ENCODE peak calls at places on chromosomes 6 and 20, in seven cellular contexts. E is neural progenitor cell, S is psoas muscle, A is kidney, Q is BE2C, L is breast epithelium, O is sigmoid colon. D is an unnamed sample. For H3K4me1, the result is how much of the 10 kb centered on the place peaks cover.

GRCh38 chr6:117018771-117019170 is 141.7 kb downstream of the RFX6 start:
- DNase-seq in A (no peak), S (no peak), L (no peak), O (no peak), Q (no peak), E (no peak), D (no peak)

GRCh38 chr6:86723729-86724128 is 213.6 kb upstream of the HTR1E start:
- DNase-seq in Q (no peak), L (no peak), O (no peak), S (no peak), E (no peak), A (no peak), D (no peak)

GRCh38 chr20:62707981-62708521 is 585 bp upstream of the NTSR1 start:
- DNase-seq in A (no peak), O (no peak), L (no peak), Q (peak), S (no peak), E (peak), D (no peak)

GRCh38 chr20:49747707-49748524 is 34.2 kb upstream of the B4GALT5 start:
- DNase-seq in O (peak), Q (peak), E (no peak), L (peak), S (peak), A (peak), D (peak)

GRCh38 chr6:28563420-28564095 is 37.9 kb downstream of the GPX5 start:
- DNase-seq in Q (no peak), L (no peak), A (no peak), E (peak), S (no peak), O (no peak), D (no peak)

GRCh38 chr6:106685833-106686232 is 56.5 kb downstream of the QRSL1 start:
- DNase-seq in A (no peak), E (no peak), L (no peak), S (no peak), Q (no peak), O (no peak), D (no peak)

GRCh38 chr6:22350109-22350508 is 53.3 kb upstream of the PRL start:
- DNase-seq in E (no peak), Q (no peak), S (no peak), A (no peak), L (no peak), O (no peak), D (no peak)

GRCh38 chr6:113065606-113066005 is 718.5 kb downstream of the RFPL4B start:
- DNase-seq in A (no peak), S (no peak), E (peak), Q (no peak), O (no peak), L (no peak), D (peak)

GRCh38 chr20:37804584-37805566 is 98.1 kb upstream of the VSTM2L start:
- DNase-seq in Q (no peak), O (no peak), E (no peak), S (no peak), A (no peak), L (no peak), D (no peak)

GRCh38 chr6:35406666-35407065 is 45.5 kb upstream of the FANCE start:
- DNase-seq in O (no peak), A (no peak), L (no peak), E (no peak), Q (no peak), S (no peak), D (no peak)

GRCh38 chr6:80338201-80338836 is 231.8 kb downstream of the BCKDHB start:
- DNase-seq in O (peak), E (peak), Q (peak), L (no peak), A (no peak), S (peak), D (peak)

GRCh38 chr6:6886160-6886885 is 221.4 kb upstream of the RREB1 start:
- DNase-seq in A (no peak), Q (no peak), L (no peak), E (no peak), S (peak), O (peak), D (no peak)

GRCh38 chr20:56998438-56998837 is 268.0 kb downstream of the BMP7 start:
- DNase-seq in Q (no peak), S (no peak), L (no peak), A (no peak), E (no peak), O (no peak), D (no peak)

GRCh38 chr6:1767481-1768246 is 157.9 kb downstream of the FOXC1 start:
- DNase-seq in S (peak), A (no peak), L (no peak), E (no peak), O (no peak), Q (peak), D (peak)

GRCh38 chr6:100657678-100658330 is 193.1 kb upstream of the SIM1 start:
- DNase-seq in Q (no peak), L (no peak), A (no peak), S (no peak), E (no peak), O (no peak), D (peak)

GRCh38 chr20:20411382-20411781 is 43.5 kb downstream of the INSM1 start:
- DNase-seq in O (no peak), A (no peak), L (no peak), S (no peak), Q (no peak), E (peak), D (no peak)

GRCh38 chr6:156396791-156397418 is 380.3 kb upstream of the ARID1B start:
- DNase-seq in A (peak), S (no peak), L (no peak), E (peak), Q (no peak), O (no peak), D (no peak)

GRCh38 chr6:156398371-156398770 is 378.8 kb upstream of the ARID1B start:
- DNase-seq in L (no peak), Q (no peak), O (no peak), A (no peak), E (no peak), S (no peak), D (no peak)

GRCh38 chr6:156391977-156392376 is 385.2 kb upstream of the ARID1B start:
- DNase-seq in S (no peak), Q (no peak), A (no peak), L (no peak), O (no peak), E (no peak), D (no peak)

GRCh38 chr6:156395276-156395675 is 381.9 kb upstream of the ARID1B start:
- DNase-seq in O (no peak), A (no peak), L (no peak), E (no peak), S (no peak), Q (no peak), D (no peak)

GRCh38 chr6:156396068-156396771 is 381.0 kb upstream of the ARID1B start:
- DNase-seq in O (no peak), Q (no peak), L (no peak), S (no peak), A (no peak), E (no peak), D (no peak)
- H3K4me3 ChIP-seq in O (no peak), Q (no peak), L (peak), S (peak), A (no peak), E (peak), D (no peak)

GRCh38 chr6:110934499-110934898 is 24.0 kb upstream of the GTF3C6 start:
- DNase-seq in A (no peak), S (no peak), O (no peak), L (no peak), E (no peak), Q (no peak), D (no peak)
- H3K4me1 ChIP-seq in A (under half), S (under half), O (under half), L (under half), E (under half), Q (under half), D (under half)

DNA sequence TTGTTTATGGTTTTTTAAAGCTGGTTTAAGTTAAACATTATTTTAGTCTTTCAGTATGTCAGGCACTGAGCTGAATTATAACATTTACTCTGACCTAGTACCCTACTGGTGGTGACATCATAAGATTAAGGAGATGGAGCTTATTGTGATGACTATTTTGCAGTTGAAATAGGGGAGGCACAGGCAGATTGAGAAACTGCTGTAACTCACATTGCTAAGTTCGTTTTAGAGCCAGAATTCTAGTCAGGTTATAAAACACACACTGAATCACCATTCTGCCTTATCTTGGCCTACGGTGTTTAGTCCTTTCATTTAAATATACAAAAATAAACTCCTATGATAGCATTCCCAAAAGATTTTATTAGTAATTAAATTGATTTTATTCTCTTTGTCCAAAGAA is 584.1 kb downstream of the TFAP2A start:
- DNase-seq in L (no peak), E (no peak), A (no peak), S (no peak), Q (no peak), O (no peak), D (no peak)
- H3K4me3 ChIP-seq in L (no peak), E (no peak), A (no peak), S (no peak), Q (no peak), O (no peak), D (no peak)

DNA sequence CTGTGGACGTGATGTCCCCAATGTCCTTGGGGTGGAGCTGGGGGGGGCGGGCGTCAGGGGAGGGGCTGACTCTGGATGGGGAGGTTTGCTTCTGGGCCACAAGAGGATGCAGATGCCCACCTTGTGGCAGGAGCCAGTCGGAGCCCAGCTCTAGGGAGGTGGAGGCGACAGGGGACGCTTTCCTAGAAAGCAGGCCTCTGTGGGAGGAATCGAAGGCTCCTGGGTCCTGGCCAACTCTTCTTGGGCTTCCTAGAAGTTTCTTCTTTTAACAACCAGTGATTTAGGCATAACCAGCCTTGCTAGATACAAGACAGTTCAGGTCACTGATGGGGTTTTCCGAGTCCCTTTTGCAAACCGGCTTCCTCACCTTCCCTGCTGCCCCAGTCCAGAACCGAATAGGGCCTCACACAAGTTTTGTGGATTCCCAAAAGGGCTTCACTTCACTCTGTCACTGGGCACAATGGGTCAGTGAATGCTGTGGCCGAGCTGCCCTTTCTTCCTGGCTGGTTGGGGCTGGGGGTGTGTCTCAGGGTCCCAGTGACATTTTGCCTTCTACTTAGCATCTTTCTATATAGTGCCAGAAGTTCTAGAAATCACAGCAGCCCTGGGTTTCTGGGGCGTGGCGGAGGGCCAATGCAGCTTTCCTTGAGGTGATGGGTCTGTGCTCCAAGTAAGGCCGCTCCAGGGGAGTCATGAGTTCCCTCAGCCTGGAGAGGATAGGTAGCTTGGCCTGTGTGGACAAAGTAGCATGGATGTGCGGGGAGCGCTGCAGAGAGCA is 78.4 kb upstream of the FOXP4 start:
- DNase-seq in A (no peak), O (no peak), S (no peak), L (no peak), E (no peak), Q (no peak), D (no peak)
- H3K4me1 ChIP-seq in A (under half), O (under half), S (under half), L (under half), E (under half), Q (under half), D (under half)

GRCh38 chr6:33201935-33202334 is 1.3 kb downstream of the SLC39A7 start:
- DNase-seq in Q (no peak), A (no peak), L (no peak), O (no peak), E (no peak), S (no peak), D (no peak)
- H3K4me3 ChIP-seq in Q (peak), A (peak), L (peak), O (no peak), E (peak), S (peak), D (peak)